ENCODE peak calls at places on chromosomes 7 and 10, in eight cellular contexts. B is HFF-Myc, G is GM23338, S is neural progenitor cell, U is left ventricle myocardium inferior, J is BJ, O is upper lobe of right lung, D is upper lobe of left lung. Y is an unnamed sample.

GRCh38 chr7:129831424-129832058 is 121.2 kb downstream of the UBE2H start:
- DNase-seq in B (no peak), G (peak; percentile 67), S (peak; percentile 67), U (no peak), J (peak; percentile 64), O (no peak), D (no peak), Y (no peak)

GRCh38 chr7:21953766-21954165 is 8.1 kb upstream of the CDCA7L start:
- DNase-seq in B (no peak), G (no peak), S (no peak), U (no peak), J (no peak), O (no peak), D (no peak), Y (no peak)

GRCh38 chr7:109479388-109479787 is 909.7 kb downstream of the DNAJB9 start:
- DNase-seq in B (no peak), G (no peak), S (no peak), U (no peak), J (no peak), O (no peak), D (no peak), Y (no peak)

GRCh38 chr7:20241491-20242261 is 24.5 kb upstream of the MACC1 start:
- DNase-seq in B (peak; percentile 26), G (no peak), S (no peak), U (no peak), J (peak; percentile 81), O (no peak), D (no peak), Y (no peak)

GRCh38 chr10:5596611-5597341 is 69.6 kb downstream of the ASB13 start:
- DNase-seq in B (no peak), G (no peak), S (no peak), U (no peak), J (no peak), O (no peak), D (no peak), Y (peak; percentile 41)

GRCh38 chr7:130936202-130936931 is 202.4 kb upstream of the KLF14 start:
- DNase-seq in B (no peak), G (no peak), S (no peak), U (no peak), J (no peak), O (no peak), D (no peak), Y (no peak)

GRCh38 chr7:138538518-138538917 is 78.5 kb downstream of the TRIM24 start:
- DNase-seq in B (no peak), G (no peak), S (no peak), U (no peak), J (no peak), O (no peak), D (no peak), Y (no peak)

GRCh38 chr10:63434866-63435854 is 30.6 kb downstream of the JMJD1C start:
- DNase-seq in B (no peak), G (no peak), S (peak; percentile 46), U (no peak), J (no peak), O (no peak), D (no peak), Y (no peak)

GRCh38 chr7:32221056-32221455 is 150.8 kb upstream of the PDE1C start:
- DNase-seq in B (no peak), G (no peak), S (no peak), U (no peak), J (no peak), O (no peak), D (no peak), Y (no peak)

GRCh38 chr10:50416885-50417284 is 165.6 kb upstream of the ASAH2 start:
- DNase-seq in B (no peak), G (no peak), S (no peak), U (no peak), J (no peak), O (no peak), D (no peak), Y (no peak)

GRCh38 chr10:50415292-50415691 is 164.0 kb upstream of the ASAH2 start:
- DNase-seq in B (no peak), G (no peak), S (no peak), U (no peak), J (no peak), O (no peak), D (no peak), Y (no peak)

GRCh38 chr10:50417906-50418697 is 166.8 kb upstream of the ASAH2 start:
- DNase-seq in B (peak; percentile 77), G (peak; percentile 84), S (peak; percentile 79), U (peak; percentile 79), J (peak; percentile 69), O (peak; percentile 88), D (peak; percentile 78), Y (peak; percentile 84)

GRCh38 chr10:50417486-50417905 is 166.2 kb upstream of the ASAH2 start:
- DNase-seq in B (no peak), G (peak; percentile 18), S (no peak), U (no peak), J (no peak), O (no peak), D (peak; percentile 42), Y (no peak)

DNA sequence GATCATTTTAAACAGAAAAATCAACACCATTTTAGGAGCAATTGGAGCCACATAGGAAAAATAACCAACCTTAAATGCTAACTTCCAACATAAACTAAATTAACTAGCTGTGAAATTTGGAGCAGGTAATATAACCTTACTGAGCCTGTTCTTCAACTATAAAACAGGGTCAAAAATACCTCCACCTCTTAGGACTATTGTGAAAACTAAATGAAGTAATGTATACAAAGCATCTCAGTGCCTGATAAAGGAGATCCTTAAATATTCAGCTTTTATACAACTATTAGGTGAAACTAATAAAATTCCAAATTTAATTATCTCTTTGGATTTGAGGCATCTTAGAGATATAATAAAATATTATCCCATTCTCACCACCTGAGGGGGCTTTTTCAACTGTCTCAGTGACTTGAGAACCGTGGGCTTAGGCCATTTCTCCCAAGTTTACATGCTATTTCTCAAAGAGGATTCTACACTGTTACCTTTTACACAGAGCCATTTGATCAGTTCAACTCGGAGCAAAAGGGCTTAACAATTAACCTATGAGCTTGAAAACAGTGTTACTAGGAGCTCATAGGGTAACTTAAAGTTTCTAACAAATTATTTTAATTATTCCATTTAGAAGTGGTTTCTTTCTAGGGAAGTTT is 165.0 kb upstream of the ASAH2 start:
- DNase-seq in B (no peak), G (no peak), S (no peak), U (no peak), J (no peak), O (no peak), D (no peak), Y (no peak)
- H3K4me3 ChIP-seq in B (no peak overlapping the region), G (no peak overlapping the region), S (no peak overlapping the region), U (peak overlapping the region; percentile 76), J (no peak overlapping the region), O (peak overlapping the region; percentile 71), D (peak overlapping the region; percentile 80), Y (peak overlapping the region; percentile 73)

DNA sequence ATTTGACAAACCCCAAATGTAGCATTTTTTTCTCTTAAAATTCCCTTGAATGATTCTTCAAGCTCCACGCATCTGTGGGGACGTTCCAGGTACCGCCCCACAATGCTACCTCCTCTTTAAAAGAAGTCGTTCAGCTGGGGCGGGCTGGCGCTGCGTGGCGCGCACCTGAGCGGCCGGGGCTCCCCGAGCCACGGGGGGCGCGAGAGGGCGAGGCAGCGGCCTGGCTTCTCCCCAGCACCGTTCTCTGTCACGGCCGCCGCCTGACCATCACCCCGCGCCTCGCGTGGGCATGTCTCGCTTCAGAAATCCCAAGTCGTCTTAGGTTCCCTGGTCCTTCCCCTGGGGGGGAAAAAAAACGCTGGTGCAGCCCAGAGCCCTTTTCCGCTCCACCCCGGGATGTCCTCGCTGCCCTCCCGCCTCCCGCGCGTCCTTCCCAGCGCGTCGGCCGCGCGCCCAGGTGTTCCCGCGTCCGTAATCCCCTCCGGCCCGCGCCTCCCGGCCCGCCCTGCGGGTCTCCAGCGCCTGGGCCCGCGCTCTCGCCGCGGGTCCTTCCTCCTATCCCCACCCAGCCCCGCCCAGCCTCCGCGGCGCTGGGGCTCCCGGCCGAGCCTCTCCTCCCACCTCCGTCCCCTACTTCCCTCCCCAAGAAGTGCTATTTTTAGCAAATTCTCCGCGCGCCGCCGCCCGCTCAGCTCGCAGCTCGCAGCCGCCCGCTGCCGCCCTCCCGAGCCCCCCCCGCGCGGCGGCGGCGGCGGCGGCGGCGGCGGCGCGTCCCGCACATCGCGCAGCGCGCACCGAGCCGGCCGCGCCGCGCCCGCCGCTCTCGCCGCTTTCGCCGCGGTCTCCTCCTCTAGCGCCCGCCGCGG is 58.8 kb upstream of the PRPS1L1 start:
- DNase-seq in B (no peak), G (peak; percentile 59), S (peak; percentile 80), U (peak; percentile 43), J (no peak), O (peak; percentile 66), D (no peak), Y (peak; percentile 50)
- H3K4me3 ChIP-seq in B (peak overlapping the region; percentile 43), G (peak overlapping the region; percentile 79), S (peak overlapping the region; percentile 69), U (peak overlapping the region; percentile 85), J (peak overlapping the region; percentile 50), O (peak overlapping the region; percentile 57), D (peak overlapping the region; percentile 58), Y (peak overlapping the region; percentile 66)

GRCh38 chr7:29038463-29038862 is 80.3 kb upstream of the TRIL start:
- DNase-seq in B (no peak), G (peak; percentile 18), S (no peak), U (no peak), J (no peak), O (no peak), D (no peak), Y (no peak)

GRCh38 chr7:29033584-29033983 is 75.5 kb upstream of the TRIL start:
- DNase-seq in B (no peak), G (no peak), S (no peak), U (no peak), J (no peak), O (no peak), D (no peak), Y (no peak)

GRCh38 chr7:29039747-29040569 is 81.8 kb upstream of the TRIL start:
- DNase-seq in B (no peak), G (no peak), S (no peak), U (no peak), J (no peak), O (no peak), D (no peak), Y (no peak)

GRCh38 chr7:29040570-29040906 is 82.4 kb upstream of the TRIL start:
- DNase-seq in B (no peak), G (no peak), S (no peak), U (no peak), J (no peak), O (no peak), D (no peak), Y (no peak)

DNA sequence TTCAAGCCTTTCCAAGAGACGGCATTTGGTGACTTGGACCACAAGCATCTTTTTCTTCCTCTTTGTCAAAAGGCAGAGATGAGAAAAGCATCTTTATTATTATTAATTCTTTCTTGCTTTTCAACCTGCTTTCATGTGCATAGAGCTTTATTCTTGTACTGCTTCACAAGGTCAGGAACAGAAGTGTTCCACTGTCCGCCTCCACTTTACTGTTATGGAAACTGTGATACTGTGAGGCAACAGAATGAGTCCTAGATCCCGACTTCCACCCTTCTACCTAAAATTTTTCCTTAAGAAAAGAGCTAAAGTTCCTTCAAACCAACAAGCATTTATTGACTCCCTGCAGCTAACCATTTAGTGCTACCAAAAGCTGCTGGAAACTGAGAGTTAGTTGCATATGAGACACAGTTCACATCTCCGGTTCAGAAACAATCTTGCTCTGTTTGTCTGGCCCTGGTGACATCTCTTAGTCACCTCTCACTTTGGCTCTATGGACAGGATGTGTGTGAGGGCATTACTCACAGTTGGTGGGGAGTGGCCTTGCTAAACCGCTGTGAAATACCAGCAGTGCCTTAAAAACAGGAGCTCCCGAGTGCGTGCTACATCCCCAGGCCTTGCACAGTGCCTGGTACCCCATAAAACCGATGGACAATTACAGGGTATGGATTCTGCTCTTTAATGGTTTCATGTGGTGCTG is 77.1 kb upstream of the TRIL start:
- DNase-seq in B (no peak), G (no peak), S (no peak), U (no peak), J (peak; percentile 19), O (no peak), D (no peak), Y (no peak)
- H3K4me3 ChIP-seq in B (no peak overlapping the region), G (no peak overlapping the region), S (no peak overlapping the region), U (no peak overlapping the region), J (no peak overlapping the region), O (no peak overlapping the region), D (no peak overlapping the region), Y (no peak overlapping the region)

GRCh38 chr10:4241724-4242345 is 456.8 kb upstream of the KLF6 start:
- DNase-seq in B (peak; percentile 92), G (peak; percentile 41), S (peak; percentile 75), U (peak; percentile 30), J (peak; percentile 99), O (no peak), D (no peak), Y (no peak)
- H3K4me3 ChIP-seq in B (peak overlapping the region; percentile 32), G (no peak overlapping the region), S (no peak overlapping the region), U (peak overlapping the region; percentile 58), J (peak overlapping the region; percentile 19), O (peak overlapping the region; percentile 20), D (no peak overlapping the region), Y (peak overlapping the region; percentile 22)

Y was measured in lower lobe of right lung.